ENCODE peak calls at places on chromosome 11, in eight cellular contexts. One of them, this sample, is unnamed.

GRCh38 chr11:64971421-64972233 is at the start of gene MAJIN:
- DNase-seq in SK-MEL-5: peak
- DNase-seq in activated T-cell treated with anti-CD3 and anti-CD28 coated beads for 48 hours: peak
- DNase-seq in stimulated activated naive CD8-positive, alpha-beta T cell treated with anti-CD3 and anti-CD28 coated beads, Interleukin-15, amount 100 ng/mL, for 72 hours: peak
- DNase-seq in Right ventricle myocardium inferior: peak
- DNase-seq in mucosa of gallbladder: peak
- DNase-seq in uterus: peak
- DNase-seq in lower lobe of right lung: peak
- DNase-seq in this sample: no peak

GRCh38 chr11:130504317-130504716 is 55.9 kb downstream of the ADAMTS15 start:
- DNase-seq in SK-MEL-5: no peak
- DNase-seq in activated T-cell treated with anti-CD3 and anti-CD28 coated beads for 48 hours: no peak
- DNase-seq in stimulated activated naive CD8-positive, alpha-beta T cell treated with anti-CD3 and anti-CD28 coated beads, Interleukin-15, amount 100 ng/mL, for 72 hours: no peak
- DNase-seq in Right ventricle myocardium inferior: no peak
- DNase-seq in mucosa of gallbladder: no peak
- DNase-seq in uterus: no peak
- DNase-seq in lower lobe of right lung: no peak
- DNase-seq in this sample: no peak

GRCh38 chr11:132475046-132475445 is 1057.3 kb downstream of the OPCML start:
- DNase-seq in SK-MEL-5: no peak
- DNase-seq in activated T-cell treated with anti-CD3 and anti-CD28 coated beads for 48 hours: no peak
- DNase-seq in stimulated activated naive CD8-positive, alpha-beta T cell treated with anti-CD3 and anti-CD28 coated beads, Interleukin-15, amount 100 ng/mL, for 72 hours: no peak
- DNase-seq in Right ventricle myocardium inferior: no peak
- DNase-seq in mucosa of gallbladder: no peak
- DNase-seq in uterus: no peak
- DNase-seq in lower lobe of right lung: no peak
- DNase-seq in this sample: no peak

GRCh38 chr11:43738600-43739409 is 58.3 kb downstream of the HSD17B12 start:
- DNase-seq in SK-MEL-5: peak
- DNase-seq in activated T-cell treated with anti-CD3 and anti-CD28 coated beads for 48 hours: no peak
- DNase-seq in stimulated activated naive CD8-positive, alpha-beta T cell treated with anti-CD3 and anti-CD28 coated beads, Interleukin-15, amount 100 ng/mL, for 72 hours: no peak
- DNase-seq in Right ventricle myocardium inferior: no peak
- DNase-seq in mucosa of gallbladder: no peak
- DNase-seq in uterus: no peak
- DNase-seq in lower lobe of right lung: no peak
- DNase-seq in this sample: no peak

GRCh38 chr11:67248653-67249052 is 17.6 kb upstream of the GRK2 start:
- DNase-seq in SK-MEL-5: no peak
- DNase-seq in activated T-cell treated with anti-CD3 and anti-CD28 coated beads for 48 hours: no peak
- DNase-seq in stimulated activated naive CD8-positive, alpha-beta T cell treated with anti-CD3 and anti-CD28 coated beads, Interleukin-15, amount 100 ng/mL, for 72 hours: no peak
- DNase-seq in Right ventricle myocardium inferior: peak
- DNase-seq in mucosa of gallbladder: no peak
- DNase-seq in uterus: no peak
- DNase-seq in lower lobe of right lung: peak
- DNase-seq in this sample: no peak

GRCh38 chr11:93822359-93822758 is 28.1 kb downstream of the VSTM5 start:
- DNase-seq in SK-MEL-5: no peak
- DNase-seq in activated T-cell treated with anti-CD3 and anti-CD28 coated beads for 48 hours: no peak
- DNase-seq in stimulated activated naive CD8-positive, alpha-beta T cell treated with anti-CD3 and anti-CD28 coated beads, Interleukin-15, amount 100 ng/mL, for 72 hours: no peak
- DNase-seq in Right ventricle myocardium inferior: no peak
- DNase-seq in mucosa of gallbladder: no peak
- DNase-seq in uterus: no peak
- DNase-seq in lower lobe of right lung: no peak
- DNase-seq in this sample: no peak

GRCh38 chr11:74696932-74697687 is 34.1 kb downstream of the CHRDL2 start:
- DNase-seq in SK-MEL-5: no peak
- DNase-seq in activated T-cell treated with anti-CD3 and anti-CD28 coated beads for 48 hours: no peak
- DNase-seq in stimulated activated naive CD8-positive, alpha-beta T cell treated with anti-CD3 and anti-CD28 coated beads, Interleukin-15, amount 100 ng/mL, for 72 hours: no peak
- DNase-seq in Right ventricle myocardium inferior: peak
- DNase-seq in mucosa of gallbladder: peak
- DNase-seq in uterus: peak
- DNase-seq in lower lobe of right lung: peak
- DNase-seq in this sample: no peak

GRCh38 chr11:5553347-5553746 is 5.0 kb upstream of the OR52H1 start:
- DNase-seq in SK-MEL-5: peak
- DNase-seq in activated T-cell treated with anti-CD3 and anti-CD28 coated beads for 48 hours: no peak
- DNase-seq in stimulated activated naive CD8-positive, alpha-beta T cell treated with anti-CD3 and anti-CD28 coated beads, Interleukin-15, amount 100 ng/mL, for 72 hours: no peak
- DNase-seq in Right ventricle myocardium inferior: no peak
- DNase-seq in mucosa of gallbladder: no peak
- DNase-seq in uterus: no peak
- DNase-seq in lower lobe of right lung: no peak
- DNase-seq in this sample: no peak

GRCh38 chr11:93143186-93143585 is 54.6 kb downstream of the SLC36A4 start:
- DNase-seq in SK-MEL-5: no peak
- DNase-seq in activated T-cell treated with anti-CD3 and anti-CD28 coated beads for 48 hours: no peak
- DNase-seq in stimulated activated naive CD8-positive, alpha-beta T cell treated with anti-CD3 and anti-CD28 coated beads, Interleukin-15, amount 100 ng/mL, for 72 hours: no peak
- DNase-seq in Right ventricle myocardium inferior: no peak
- DNase-seq in mucosa of gallbladder: no peak
- DNase-seq in uterus: no peak
- DNase-seq in lower lobe of right lung: no peak
- DNase-seq in this sample: no peak

GRCh38 chr11:3796346-3796745 is 1.0 kb downstream of the NUP98 start:
- DNase-seq in SK-MEL-5: no peak
- DNase-seq in activated T-cell treated with anti-CD3 and anti-CD28 coated beads for 48 hours: no peak
- DNase-seq in stimulated activated naive CD8-positive, alpha-beta T cell treated with anti-CD3 and anti-CD28 coated beads, Interleukin-15, amount 100 ng/mL, for 72 hours: no peak
- DNase-seq in Right ventricle myocardium inferior: no peak
- DNase-seq in mucosa of gallbladder: no peak
- DNase-seq in uterus: no peak
- DNase-seq in lower lobe of right lung: no peak
- DNase-seq in this sample: no peak

GRCh38 chr11:75513250-75513649 is 12.5 kb downstream of the GDPD5 start:
- DNase-seq in SK-MEL-5: no peak
- DNase-seq in activated T-cell treated with anti-CD3 and anti-CD28 coated beads for 48 hours: no peak
- DNase-seq in stimulated activated naive CD8-positive, alpha-beta T cell treated with anti-CD3 and anti-CD28 coated beads, Interleukin-15, amount 100 ng/mL, for 72 hours: no peak
- DNase-seq in Right ventricle myocardium inferior: no peak
- DNase-seq in mucosa of gallbladder: no peak
- DNase-seq in uterus: no peak
- DNase-seq in lower lobe of right lung: no peak
- DNase-seq in this sample: no peak

This sample was measured in COR-L47.